ENCODE peak calls at places on chromosome X, in ten cellular contexts. One of them, this sample, is unnamed. For H3K4me1 and H3K9me3, the result is how much of the 10 kb centered on the place peaks cover.

GRCh38 chrX:13647709-13648212 is 5.2 kb upstream of the TCEANC start:
- DNase-seq in kidney: no peak
- DNase-seq in HCT116: peak
- DNase-seq in uterus: peak
- DNase-seq in suprapubic skin: peak
- DNase-seq in OCI-LY7: no peak
- DNase-seq in fibroblast of lung: peak
- DNase-seq in A673: peak
- DNase-seq in upper lobe of right lung: peak
- DNase-seq in psoas muscle: no peak
- DNase-seq in this sample: peak

GRCh38 chrX:139924069-139924695 is 8.7 kb downstream of the ATP11C start:
- DNase-seq in A673: peak
- DNase-seq in psoas muscle: no peak
- DNase-seq in fibroblast of lung: no peak
- DNase-seq in HCT116: no peak
- DNase-seq in uterus: no peak
- DNase-seq in OCI-LY7: no peak
- DNase-seq in kidney: no peak
- DNase-seq in upper lobe of right lung: no peak
- DNase-seq in suprapubic skin: no peak
- DNase-seq in this sample: no peak

GRCh38 chrX:139920306-139920705 is 12.5 kb downstream of the ATP11C start:
- DNase-seq in kidney: no peak
- DNase-seq in fibroblast of lung: no peak
- DNase-seq in suprapubic skin: no peak
- DNase-seq in HCT116: no peak
- DNase-seq in psoas muscle: no peak
- DNase-seq in OCI-LY7: no peak
- DNase-seq in A673: no peak
- DNase-seq in upper lobe of right lung: no peak
- DNase-seq in uterus: no peak
- DNase-seq in this sample: no peak

GRCh38 chrX:34918856-34919255 is 23.7 kb upstream of the FAM47B start:
- DNase-seq in upper lobe of right lung: no peak
- DNase-seq in A673: peak
- DNase-seq in HCT116: no peak
- DNase-seq in psoas muscle: no peak
- DNase-seq in OCI-LY7: no peak
- DNase-seq in fibroblast of lung: peak
- DNase-seq in suprapubic skin: no peak
- DNase-seq in kidney: no peak
- DNase-seq in uterus: no peak
- DNase-seq in this sample: no peak

GRCh38 chrX:74492720-74493201 is 71.5 kb downstream of the SLC16A2 start:
- DNase-seq in upper lobe of right lung: no peak
- DNase-seq in suprapubic skin: no peak
- DNase-seq in kidney: no peak
- DNase-seq in OCI-LY7: peak
- DNase-seq in uterus: no peak
- DNase-seq in psoas muscle: no peak
- DNase-seq in A673: peak
- DNase-seq in HCT116: no peak
- DNase-seq in fibroblast of lung: no peak
- DNase-seq in this sample: no peak

GRCh38 chrX:150587585-150588503 is 19.4 kb downstream of the MTM1 start:
- DNase-seq in psoas muscle: no peak
- DNase-seq in OCI-LY7: peak
- DNase-seq in fibroblast of lung: peak
- DNase-seq in A673: peak
- DNase-seq in upper lobe of right lung: no peak
- DNase-seq in kidney: no peak
- DNase-seq in uterus: no peak
- DNase-seq in HCT116: no peak
- DNase-seq in suprapubic skin: no peak
- DNase-seq in this sample: no peak

GRCh38 chrX:66544181-66544580 is 94.7 kb downstream of the EDA2R start:
- DNase-seq in A673: no peak
- DNase-seq in HCT116: no peak
- DNase-seq in fibroblast of lung: no peak
- DNase-seq in OCI-LY7: no peak
- DNase-seq in upper lobe of right lung: no peak
- DNase-seq in uterus: no peak
- DNase-seq in psoas muscle: no peak
- DNase-seq in suprapubic skin: no peak
- DNase-seq in kidney: no peak
- DNase-seq in this sample: no peak

GRCh38 chrX:141278306-141278705 is 36.0 kb upstream of the SPANXC start:
- DNase-seq in fibroblast of lung: peak
- DNase-seq in kidney: no peak
- DNase-seq in HCT116: no peak
- DNase-seq in uterus: no peak
- DNase-seq in psoas muscle: no peak
- DNase-seq in A673: peak
- DNase-seq in suprapubic skin: no peak
- DNase-seq in upper lobe of right lung: no peak
- DNase-seq in OCI-LY7: peak
- DNase-seq in this sample: no peak

GRCh38 chrX:23844502-23845138 is 61.6 kb downstream of the SAT1 start:
- DNase-seq in A673: no peak
- DNase-seq in HCT116: no peak
- DNase-seq in suprapubic skin: no peak
- DNase-seq in fibroblast of lung: peak
- DNase-seq in upper lobe of right lung: no peak
- DNase-seq in OCI-LY7: no peak
- DNase-seq in psoas muscle: no peak
- DNase-seq in uterus: no peak
- DNase-seq in kidney: no peak
- DNase-seq in this sample: no peak

GRCh38 chrX:96244955-96245354 is 439.7 kb upstream of the DIAPH2 start:
- DNase-seq in HCT116: no peak
- DNase-seq in upper lobe of right lung: no peak
- DNase-seq in psoas muscle: no peak
- DNase-seq in fibroblast of lung: no peak
- DNase-seq in OCI-LY7: no peak
- DNase-seq in A673: peak
- DNase-seq in kidney: no peak
- DNase-seq in uterus: no peak
- DNase-seq in suprapubic skin: no peak
- DNase-seq in this sample: no peak

GRCh38 chrX:110051559-110051958 is 48.6 kb downstream of the TMEM164 start:
- DNase-seq in fibroblast of lung: no peak
- DNase-seq in upper lobe of right lung: no peak
- DNase-seq in OCI-LY7: no peak
- DNase-seq in HCT116: no peak
- DNase-seq in psoas muscle: no peak
- DNase-seq in kidney: no peak
- DNase-seq in A673: no peak
- DNase-seq in uterus: no peak
- DNase-seq in suprapubic skin: no peak
- DNase-seq in this sample: no peak

GRCh38 chrX:8724176-8724757 is 7.7 kb downstream of the ANOS1 start:
- DNase-seq in upper lobe of right lung: no peak
- DNase-seq in suprapubic skin: no peak
- DNase-seq in kidney: no peak
- DNase-seq in fibroblast of lung: no peak
- DNase-seq in OCI-LY7: no peak
- DNase-seq in psoas muscle: no peak
- DNase-seq in uterus: no peak
- DNase-seq in A673: peak
- DNase-seq in HCT116: no peak
- DNase-seq in this sample: no peak

GRCh38 chrX:8730812-8731578 is 942 bp downstream of the ANOS1 start:
- DNase-seq in fibroblast of lung: no peak
- DNase-seq in kidney: no peak
- DNase-seq in A673: peak
- DNase-seq in upper lobe of right lung: peak
- DNase-seq in suprapubic skin: no peak
- DNase-seq in OCI-LY7: no peak
- DNase-seq in HCT116: no peak
- DNase-seq in uterus: no peak
- DNase-seq in psoas muscle: peak
- DNase-seq in this sample: no peak

GRCh38 chrX:8731579-8732395 is at the start of gene ANOS1:
- DNase-seq in psoas muscle: peak
- DNase-seq in fibroblast of lung: peak
- DNase-seq in uterus: no peak
- DNase-seq in kidney: peak
- DNase-seq in suprapubic skin: no peak
- DNase-seq in A673: peak
- DNase-seq in HCT116: no peak
- DNase-seq in OCI-LY7: no peak
- DNase-seq in upper lobe of right lung: peak
- DNase-seq in this sample: peak

GRCh38 chrX:8726031-8726652 is 5.8 kb downstream of the ANOS1 start:
- DNase-seq in A673: no peak
- DNase-seq in OCI-LY7: no peak
- DNase-seq in kidney: no peak
- DNase-seq in HCT116: no peak
- DNase-seq in upper lobe of right lung: no peak
- DNase-seq in psoas muscle: no peak
- DNase-seq in uterus: no peak
- DNase-seq in suprapubic skin: no peak
- DNase-seq in fibroblast of lung: peak
- DNase-seq in this sample: no peak

DNA sequence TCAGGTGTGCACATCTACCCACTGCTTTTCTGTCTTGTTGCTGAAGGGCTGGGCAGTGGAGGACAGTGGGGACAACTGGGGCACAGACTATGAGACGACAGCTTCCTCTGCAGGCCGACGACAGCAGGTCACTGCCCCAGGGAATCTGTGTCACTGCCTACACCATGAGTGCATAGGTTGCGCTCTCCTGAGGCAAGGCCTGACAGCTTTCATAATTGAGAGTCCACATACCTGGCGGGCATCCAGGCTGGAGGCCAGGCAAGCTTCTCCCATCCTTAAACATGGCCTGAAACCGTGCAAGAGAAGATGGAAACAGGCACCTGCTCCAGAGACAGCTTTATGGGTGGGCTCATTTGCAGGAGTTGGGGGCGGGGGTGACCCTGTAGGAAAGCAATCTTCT is 3.0 kb downstream of the ANOS1 start:
- DNase-seq in suprapubic skin: no peak
- DNase-seq in HCT116: no peak
- DNase-seq in uterus: no peak
- DNase-seq in fibroblast of lung: no peak
- DNase-seq in kidney: no peak
- DNase-seq in OCI-LY7: no peak
- DNase-seq in A673: no peak
- DNase-seq in psoas muscle: no peak
- DNase-seq in upper lobe of right lung: peak
- DNase-seq in this sample: no peak
- TF ChIP-seq CTCF in suprapubic skin: no peak
- TF ChIP-seq CTCF in HCT116: no peak
- TF ChIP-seq CTCF in uterus: no peak
- TF ChIP-seq CTCF in fibroblast of lung: no peak
- TF ChIP-seq CTCF in kidney: no peak
- TF ChIP-seq CTCF in OCI-LY7: no peak
- TF ChIP-seq CTCF in A673: no peak
- TF ChIP-seq CTCF in psoas muscle: no peak
- TF ChIP-seq CTCF in upper lobe of right lung: no peak
- TF ChIP-seq CTCF in this sample: no peak

GRCh38 chrX:40176256-40176978 is 78.7 kb upstream of the BCOR start:
- DNase-seq in psoas muscle: peak
- DNase-seq in uterus: peak
- DNase-seq in OCI-LY7: peak
- DNase-seq in A673: peak
- DNase-seq in suprapubic skin: peak
- DNase-seq in fibroblast of lung: no peak
- DNase-seq in HCT116: no peak
- DNase-seq in kidney: peak
- DNase-seq in upper lobe of right lung: peak
- DNase-seq in this sample: peak

GRCh38 chrX:40177942-40178715 is 80.4 kb upstream of the BCOR start:
- DNase-seq in upper lobe of right lung: no peak
- DNase-seq in HCT116: no peak
- DNase-seq in fibroblast of lung: no peak
- DNase-seq in kidney: no peak
- DNase-seq in A673: no peak
- DNase-seq in OCI-LY7: peak
- DNase-seq in uterus: no peak
- DNase-seq in suprapubic skin: no peak
- DNase-seq in psoas muscle: no peak
- DNase-seq in this sample: no peak

GRCh38 chrX:40177489-40177888 is 79.7 kb upstream of the BCOR start:
- DNase-seq in HCT116: no peak
- DNase-seq in fibroblast of lung: no peak
- DNase-seq in kidney: no peak
- DNase-seq in upper lobe of right lung: no peak
- DNase-seq in uterus: no peak
- DNase-seq in A673: no peak
- DNase-seq in suprapubic skin: no peak
- DNase-seq in OCI-LY7: no peak
- DNase-seq in psoas muscle: no peak
- DNase-seq in this sample: no peak

GRCh38 chrX:40175416-40176255 is 77.9 kb upstream of the BCOR start:
- DNase-seq in OCI-LY7: peak
- DNase-seq in fibroblast of lung: peak
- DNase-seq in uterus: peak
- DNase-seq in kidney: peak
- DNase-seq in psoas muscle: peak
- DNase-seq in suprapubic skin: peak
- DNase-seq in A673: peak
- DNase-seq in upper lobe of right lung: peak
- DNase-seq in HCT116: no peak
- DNase-seq in this sample: peak

GRCh38 chrX:40176979-40177430 is 79.2 kb upstream of the BCOR start:
- DNase-seq in uterus: no peak
- DNase-seq in suprapubic skin: peak
- DNase-seq in HCT116: no peak
- DNase-seq in OCI-LY7: no peak
- DNase-seq in upper lobe of right lung: no peak
- DNase-seq in A673: no peak
- DNase-seq in kidney: peak
- DNase-seq in psoas muscle: peak
- DNase-seq in fibroblast of lung: no peak
- DNase-seq in this sample: peak
- H3K4me1 ChIP-seq in uterus: under half
- H3K4me1 ChIP-seq in suprapubic skin: under half
- H3K4me1 ChIP-seq in HCT116: under half
- H3K4me1 ChIP-seq in OCI-LY7: under half
- H3K4me1 ChIP-seq in upper lobe of right lung: under half
- H3K4me1 ChIP-seq in A673: under half
- H3K4me1 ChIP-seq in kidney: under half
- H3K4me1 ChIP-seq in psoas muscle: under half
- H3K4me1 ChIP-seq in fibroblast of lung: under half
- H3K4me1 ChIP-seq in this sample: under half

GRCh38 chrX:31170792-31171191 is 99.0 kb upstream of the FTHL17 start:
- DNase-seq in HCT116: no peak
- DNase-seq in upper lobe of right lung: no peak
- DNase-seq in psoas muscle: no peak
- DNase-seq in suprapubic skin: no peak
- DNase-seq in uterus: no peak
- DNase-seq in A673: no peak
- DNase-seq in fibroblast of lung: no peak
- DNase-seq in OCI-LY7: no peak
- DNase-seq in kidney: no peak
- DNase-seq in this sample: no peak
- H3K9me3 ChIP-seq in HCT116: under half
- H3K9me3 ChIP-seq in upper lobe of right lung: under half
- H3K9me3 ChIP-seq in psoas muscle: under half
- H3K9me3 ChIP-seq in suprapubic skin: under half
- H3K9me3 ChIP-seq in uterus: under half
- H3K9me3 ChIP-seq in A673: under half
- H3K9me3 ChIP-seq in fibroblast of lung: under half
- H3K9me3 ChIP-seq in OCI-LY7: under half
- H3K9me3 ChIP-seq in kidney: under half
- H3K9me3 ChIP-seq in this sample: under half

GRCh38 chrX:132071260-132071659 is 48.2 kb downstream of the STK26 start:
- DNase-seq in HCT116: no peak
- DNase-seq in uterus: no peak
- DNase-seq in OCI-LY7: peak
- DNase-seq in psoas muscle: no peak
- DNase-seq in upper lobe of right lung: no peak
- DNase-seq in A673: peak
- DNase-seq in kidney: no peak
- DNase-seq in suprapubic skin: no peak
- DNase-seq in fibroblast of lung: peak
- DNase-seq in this sample: no peak
- TF ChIP-seq CTCF in HCT116: peak
- TF ChIP-seq CTCF in uterus: peak
- TF ChIP-seq CTCF in OCI-LY7: peak
- TF ChIP-seq CTCF in psoas muscle: peak
- TF ChIP-seq CTCF in upper lobe of right lung: peak
- TF ChIP-seq CTCF in A673: peak
- TF ChIP-seq CTCF in kidney: no peak
- TF ChIP-seq CTCF in suprapubic skin: no peak
- TF ChIP-seq CTCF in fibroblast of lung: no peak
- TF ChIP-seq CTCF in this sample: peak